ENCODE peak calls at places on chromosomes 2 and 18, in eight cellular contexts. O, I, J, R, W, V, Z and F are unnamed samples.

GRCh38 chr2:174662459-174662858 is 64.9 kb upstream of the WIPF1 start:
- DNase-seq in O (no peak), J (no peak), I (no peak), V (no peak), Z (no peak), W (no peak), R (no peak), F (no peak)

GRCh38 chr2:182301093-182301492 is 125.7 kb downstream of the PDE1A start:
- DNase-seq in O (no peak), Z (no peak), V (no peak), W (no peak), J (no peak), R (no peak), I (no peak), F (no peak)

GRCh38 chr18:3455938-3456685 is 6.1 kb downstream of the TGIF1 start:
- DNase-seq in V (no peak), O (no peak), I (no peak), R (no peak), J (no peak), Z (no peak), W (no peak), F (no peak)

GRCh38 chr2:190867182-190867581 is 13.4 kb upstream of the GLS start:
- DNase-seq in Z (no peak), V (no peak), O (no peak), R (no peak), I (no peak), W (no peak), J (no peak), F (no peak)

GRCh38 chr18:54776282-54776977 is 51.8 kb upstream of the RAB27B start:
- DNase-seq in Z (peak; percentile 95), O (no peak), W (no peak), J (no peak), V (no peak), I (no peak), R (no peak), F (no peak)

GRCh38 chr2:6968319-6969100 is 51.3 kb downstream of the RNF144A start:
- DNase-seq in O (no peak), J (peak; percentile 50), I (no peak), Z (no peak), W (peak; percentile 77), R (no peak), V (no peak), F (no peak)

GRCh38 chr2:29966256-29966655 is 44.9 kb upstream of the ALK start:
- DNase-seq in I (no peak), J (no peak), Z (no peak), V (no peak), R (no peak), O (no peak), W (no peak), F (no peak)

GRCh38 chr2:232363784-232364615 is 14.6 kb upstream of the ALPP start:
- DNase-seq in V (no peak), W (no peak), Z (no peak), J (no peak), R (no peak), O (no peak), I (no peak), F (no peak)

GRCh38 chr18:58687871-58688308 is 16.6 kb downstream of the MALT1 start:
- DNase-seq in I (no peak), V (peak; percentile 56), R (no peak), J (no peak), Z (no peak), O (peak; percentile 79), W (no peak), F (no peak)

GRCh38 chr2:104862061-104862941 is 8.4 kb downstream of the POU3F3 start:
- DNase-seq in R (no peak), W (no peak), J (peak; percentile 58), Z (no peak), I (no peak), V (no peak), O (no peak), F (no peak)

GRCh38 chr2:63555931-63556330 is 32.3 kb downstream of the WDPCP start:
- DNase-seq in R (no peak), Z (no peak), W (no peak), I (no peak), J (no peak), O (no peak), V (no peak), F (no peak)

GRCh38 chr2:55620123-55620779 is 2.8 kb upstream of the PPP4R3B start:
- DNase-seq in W (peak; percentile 34), J (peak; percentile 28), Z (no peak), I (no peak), V (no peak), R (no peak), O (no peak), F (no peak)

GRCh38 chr2:137813176-137813575 is 151.1 kb upstream of the HNMT start:
- DNase-seq in I (no peak), W (no peak), V (no peak), O (no peak), Z (no peak), R (no peak), J (no peak), F (no peak)

GRCh38 chr2:182445566-182445965 is 18.7 kb upstream of the PDE1A start:
- DNase-seq in I (no peak), R (no peak), V (no peak), J (no peak), Z (no peak), O (no peak), W (no peak), F (no peak)

GRCh38 chr2:225076125-225076524 is 33.9 kb upstream of the DOCK10 start:
- DNase-seq in Z (peak; percentile 52), J (no peak), W (no peak), O (no peak), R (no peak), I (no peak), V (no peak), F (no peak)

GRCh38 chr2:207129821-207130220 is 35.9 kb downstream of the KLF7 start:
- DNase-seq in Z (no peak), W (no peak), O (no peak), R (no peak), V (no peak), J (no peak), I (no peak), F (no peak)

GRCh38 chr2:151119377-151119776 is 142.3 kb downstream of the RBM43 start:
- DNase-seq in I (no peak), J (no peak), W (no peak), R (no peak), Z (no peak), O (no peak), V (no peak), F (no peak)

GRCh38 chr2:68253211-68254068 is 1.1 kb upstream of the PPP3R1 start:
- DNase-seq in R (no peak), J (peak; percentile 30), Z (no peak), I (peak; percentile 22), V (peak; percentile 41), O (peak; percentile 19), W (no peak), F (no peak)

GRCh38 chr2:190862591-190862991 is 18.0 kb upstream of the GLS start:
- DNase-seq in R (no peak), V (no peak), O (no peak), J (no peak), I (no peak), W (no peak), Z (no peak), F (no peak)

GRCh38 chr2:112156152-112156986 is 18.2 kb downstream of the FBLN7 start:
- DNase-seq in Z (no peak), I (no peak), J (no peak), V (no peak), O (peak; percentile 28), W (no peak), R (no peak), F (no peak)

GRCh38 chr18:71784777-71785176 is 759.4 kb downstream of the CBLN2 start:
- DNase-seq in R (no peak), V (no peak), J (peak; percentile 12), I (no peak), W (peak; percentile 12), Z (no peak), O (no peak), F (no peak)

GRCh38 chr2:78677774-78678173 is 347.7 kb upstream of the REG3G start:
- DNase-seq in V (no peak), I (no peak), W (no peak), R (no peak), J (no peak), O (no peak), Z (no peak), F (no peak)

GRCh38 chr2:181471783-181472182 is 14.6 kb downstream of the ITGA4 start:
- DNase-seq in O (no peak), R (no peak), W (no peak), J (no peak), Z (no peak), I (no peak), V (no peak), F (no peak)

GRCh38 chr2:33289961-33290360 is 186.5 kb upstream of the RASGRP3 start:
- DNase-seq in O (no peak), V (no peak), W (no peak), J (no peak), I (no peak), R (no peak), Z (no peak), F (no peak)

GRCh38 chr18:48860276-48861180 is 90.2 kb downstream of the SMAD7 start:
- DNase-seq in V (no peak), O (no peak), W (no peak), R (no peak), I (no peak), Z (no peak), J (peak; percentile 76), F (no peak)

GRCh38 chr2:147214900-147215299 is 629.9 kb upstream of the ACVR2A start:
- DNase-seq in I (no peak), Z (no peak), O (no peak), V (no peak), R (no peak), W (no peak), J (no peak), F (no peak)

GRCh38 chr18:68984342-68984741 is 186.5 kb downstream of the CCDC102B start:
- DNase-seq in O (no peak), Z (no peak), W (no peak), V (no peak), R (no peak), I (no peak), J (no peak), F (no peak)

GRCh38 chr2:196987654-196988364 is 61.3 kb upstream of the PGAP1 start:
- DNase-seq in J (peak; percentile 38), R (no peak), I (peak; percentile 35), O (no peak), W (no peak), Z (peak; percentile 90), V (no peak), F (peak; percentile 12)